ENCODE peak calls at places on chromosomes 11 and 22, in six cellular contexts. One of them, this sample, is unnamed.

GRCh38 chr11:45871638-45872037 is 13.8 kb upstream of the MAPK8IP1 start:
- DNase-seq in NCI-H1417: no peak
- DNase-seq in OCI-LY7: no peak
- DNase-seq in MM.1S: no peak
- DNase-seq in activated T-cell treated with anti-CD3 and anti-CD28 coated beads for 1 hour: no peak
- DNase-seq in choroid plexus epithelial cell: no peak
- DNase-seq in this sample: no peak

GRCh38 chr11:69490516-69490915 is 9.1 kb downstream of the LINC01488 start:
- DNase-seq in NCI-H1417: no peak
- DNase-seq in choroid plexus epithelial cell: no peak
- DNase-seq in OCI-LY7: no peak
- DNase-seq in MM.1S: no peak
- DNase-seq in activated T-cell treated with anti-CD3 and anti-CD28 coated beads for 1 hour: no peak
- DNase-seq in this sample: no peak

GRCh38 chr22:30668306-30668655 is 606 bp upstream of the DUSP18 start:
- DNase-seq in NCI-H1417: peak
- DNase-seq in choroid plexus epithelial cell: no peak
- DNase-seq in activated T-cell treated with anti-CD3 and anti-CD28 coated beads for 1 hour: no peak
- DNase-seq in OCI-LY7: no peak
- DNase-seq in MM.1S: no peak
- DNase-seq in this sample: no peak

GRCh38 chr11:86676533-86677154 is 4.2 kb upstream of the ME3 start:
- DNase-seq in activated T-cell treated with anti-CD3 and anti-CD28 coated beads for 1 hour: no peak
- DNase-seq in choroid plexus epithelial cell: no peak
- DNase-seq in OCI-LY7: peak
- DNase-seq in MM.1S: no peak
- DNase-seq in NCI-H1417: no peak
- DNase-seq in this sample: no peak

GRCh38 chr22:44740307-44740706 is 12.1 kb upstream of the ARHGAP8 start:
- DNase-seq in MM.1S: no peak
- DNase-seq in activated T-cell treated with anti-CD3 and anti-CD28 coated beads for 1 hour: no peak
- DNase-seq in choroid plexus epithelial cell: no peak
- DNase-seq in NCI-H1417: no peak
- DNase-seq in OCI-LY7: no peak
- DNase-seq in this sample: no peak

GRCh38 chr11:17861036-17861755 is 126.6 kb downstream of the KCNC1 start:
- DNase-seq in MM.1S: no peak
- DNase-seq in NCI-H1417: no peak
- DNase-seq in activated T-cell treated with anti-CD3 and anti-CD28 coated beads for 1 hour: no peak
- DNase-seq in OCI-LY7: no peak
- DNase-seq in choroid plexus epithelial cell: no peak
- DNase-seq in this sample: peak

GRCh38 chr22:19011075-19011474 is 75.0 kb upstream of the PRODH start:
- DNase-seq in activated T-cell treated with anti-CD3 and anti-CD28 coated beads for 1 hour: no peak
- DNase-seq in NCI-H1417: no peak
- DNase-seq in MM.1S: no peak
- DNase-seq in OCI-LY7: no peak
- DNase-seq in choroid plexus epithelial cell: no peak
- DNase-seq in this sample: no peak

GRCh38 chr11:64694821-64695365 is 28.1 kb downstream of the NRXN2 start:
- DNase-seq in choroid plexus epithelial cell: no peak
- DNase-seq in NCI-H1417: peak
- DNase-seq in MM.1S: no peak
- DNase-seq in activated T-cell treated with anti-CD3 and anti-CD28 coated beads for 1 hour: no peak
- DNase-seq in OCI-LY7: peak
- DNase-seq in this sample: no peak

GRCh38 chr11:46649180-46649738 is 31.9 kb downstream of the ATG13 start:
- DNase-seq in OCI-LY7: no peak
- DNase-seq in choroid plexus epithelial cell: peak
- DNase-seq in MM.1S: no peak
- DNase-seq in activated T-cell treated with anti-CD3 and anti-CD28 coated beads for 1 hour: no peak
- DNase-seq in NCI-H1417: no peak
- DNase-seq in this sample: peak

GRCh38 chr11:84437129-84438123 is 1151.3 kb upstream of the CCDC90B start:
- DNase-seq in OCI-LY7: peak
- DNase-seq in MM.1S: peak
- DNase-seq in choroid plexus epithelial cell: no peak
- DNase-seq in NCI-H1417: peak
- DNase-seq in activated T-cell treated with anti-CD3 and anti-CD28 coated beads for 1 hour: no peak
- DNase-seq in this sample: no peak

GRCh38 chr11:126701555-126701897 is 299.0 kb downstream of the KIRREL3 start:
- DNase-seq in MM.1S: no peak
- DNase-seq in choroid plexus epithelial cell: no peak
- DNase-seq in activated T-cell treated with anti-CD3 and anti-CD28 coated beads for 1 hour: no peak
- DNase-seq in OCI-LY7: no peak
- DNase-seq in NCI-H1417: no peak
- DNase-seq in this sample: no peak

GRCh38 chr11:6357222-6357621 is 33.1 kb upstream of the SMPD1 start:
- DNase-seq in MM.1S: no peak
- DNase-seq in NCI-H1417: no peak
- DNase-seq in OCI-LY7: no peak
- DNase-seq in activated T-cell treated with anti-CD3 and anti-CD28 coated beads for 1 hour: no peak
- DNase-seq in choroid plexus epithelial cell: peak
- DNase-seq in this sample: peak

GRCh38 chr11:27179334-27179733 is 138.7 kb downstream of the BBOX1 start:
- DNase-seq in NCI-H1417: no peak
- DNase-seq in MM.1S: no peak
- DNase-seq in OCI-LY7: no peak
- DNase-seq in choroid plexus epithelial cell: no peak
- DNase-seq in activated T-cell treated with anti-CD3 and anti-CD28 coated beads for 1 hour: no peak
- DNase-seq in this sample: no peak

GRCh38 chr11:12784445-12784844 is 110.2 kb downstream of the TEAD1 start:
- DNase-seq in activated T-cell treated with anti-CD3 and anti-CD28 coated beads for 1 hour: no peak
- DNase-seq in MM.1S: no peak
- DNase-seq in choroid plexus epithelial cell: peak
- DNase-seq in OCI-LY7: no peak
- DNase-seq in NCI-H1417: no peak
- DNase-seq in this sample: peak

GRCh38 chr11:2146051-2146450 is 6.9 kb upstream of the IGF2 start:
- DNase-seq in activated T-cell treated with anti-CD3 and anti-CD28 coated beads for 1 hour: no peak
- DNase-seq in NCI-H1417: no peak
- DNase-seq in choroid plexus epithelial cell: no peak
- DNase-seq in MM.1S: no peak
- DNase-seq in OCI-LY7: no peak
- DNase-seq in this sample: no peak

GRCh38 chr22:42624551-42625106 is 9.9 kb upstream of the POLDIP3 start:
- DNase-seq in activated T-cell treated with anti-CD3 and anti-CD28 coated beads for 1 hour: no peak
- DNase-seq in OCI-LY7: no peak
- DNase-seq in choroid plexus epithelial cell: no peak
- DNase-seq in MM.1S: no peak
- DNase-seq in NCI-H1417: no peak
- DNase-seq in this sample: no peak

GRCh38 chr11:102476069-102476468 is 23.5 kb upstream of the TMEM123 start:
- DNase-seq in OCI-LY7: no peak
- DNase-seq in activated T-cell treated with anti-CD3 and anti-CD28 coated beads for 1 hour: no peak
- DNase-seq in choroid plexus epithelial cell: peak
- DNase-seq in MM.1S: peak
- DNase-seq in NCI-H1417: no peak
- DNase-seq in this sample: no peak

GRCh38 chr11:124676386-124676785 is 2.7 kb downstream of the SPA17 start:
- DNase-seq in activated T-cell treated with anti-CD3 and anti-CD28 coated beads for 1 hour: no peak
- DNase-seq in MM.1S: no peak
- DNase-seq in NCI-H1417: no peak
- DNase-seq in OCI-LY7: no peak
- DNase-seq in choroid plexus epithelial cell: peak
- DNase-seq in this sample: no peak

GRCh38 chr11:133986545-133986944 is 29.8 kb upstream of the IGSF9B start:
- DNase-seq in choroid plexus epithelial cell: no peak
- DNase-seq in activated T-cell treated with anti-CD3 and anti-CD28 coated beads for 1 hour: no peak
- DNase-seq in MM.1S: no peak
- DNase-seq in NCI-H1417: no peak
- DNase-seq in OCI-LY7: no peak
- DNase-seq in this sample: no peak

GRCh38 chr11:125626381-125626950 is 1.5 kb downstream of the CHEK1 start:
- DNase-seq in OCI-LY7: peak
- DNase-seq in choroid plexus epithelial cell: no peak
- DNase-seq in MM.1S: peak
- DNase-seq in activated T-cell treated with anti-CD3 and anti-CD28 coated beads for 1 hour: no peak
- DNase-seq in NCI-H1417: peak
- DNase-seq in this sample: no peak

GRCh38 chr11:105144887-105145286 is 5.3 kb upstream of the CARD18 start:
- DNase-seq in NCI-H1417: no peak
- DNase-seq in activated T-cell treated with anti-CD3 and anti-CD28 coated beads for 1 hour: no peak
- DNase-seq in MM.1S: no peak
- DNase-seq in choroid plexus epithelial cell: peak
- DNase-seq in OCI-LY7: no peak
- DNase-seq in this sample: peak

GRCh38 chr11:113043704-113044103 is 82.5 kb downstream of the NCAM1 start:
- DNase-seq in MM.1S: no peak
- DNase-seq in choroid plexus epithelial cell: no peak
- DNase-seq in OCI-LY7: no peak
- DNase-seq in NCI-H1417: no peak
- DNase-seq in activated T-cell treated with anti-CD3 and anti-CD28 coated beads for 1 hour: no peak
- DNase-seq in this sample: no peak

GRCh38 chr11:116610190-116610589 is 162.6 kb downstream of the BUD13 start:
- DNase-seq in choroid plexus epithelial cell: no peak
- DNase-seq in NCI-H1417: peak
- DNase-seq in MM.1S: no peak
- DNase-seq in OCI-LY7: no peak
- DNase-seq in activated T-cell treated with anti-CD3 and anti-CD28 coated beads for 1 hour: no peak
- DNase-seq in this sample: no peak

GRCh38 chr11:124114942-124115781 is at the start of gene VWA5A:
- DNase-seq in activated T-cell treated with anti-CD3 and anti-CD28 coated beads for 1 hour: peak
- DNase-seq in choroid plexus epithelial cell: peak
- DNase-seq in NCI-H1417: peak
- DNase-seq in MM.1S: peak
- DNase-seq in OCI-LY7: peak
- DNase-seq in this sample: peak

GRCh38 chr11:27055065-27055682 is 14.6 kb downstream of the BBOX1 start:
- DNase-seq in MM.1S: no peak
- DNase-seq in choroid plexus epithelial cell: peak
- DNase-seq in activated T-cell treated with anti-CD3 and anti-CD28 coated beads for 1 hour: no peak
- DNase-seq in NCI-H1417: no peak
- DNase-seq in OCI-LY7: no peak
- DNase-seq in this sample: peak

GRCh38 chr11:15551897-15552851 is 437.5 kb downstream of the INSC start:
- DNase-seq in OCI-LY7: no peak
- DNase-seq in MM.1S: no peak
- DNase-seq in choroid plexus epithelial cell: no peak
- DNase-seq in activated T-cell treated with anti-CD3 and anti-CD28 coated beads for 1 hour: no peak
- DNase-seq in NCI-H1417: no peak
- DNase-seq in this sample: no peak